ENCODE peak calls at places on chromosome 20, in five cellular contexts. X is thyroid gland; B is PC-3; O is dorsolateral prefrontal cortex; S is naive thymus-derived CD4-positive, alpha-beta T cell. N is an unnamed sample.

GRCh38 chr20:51440589-51440988 is 101.9 kb downstream of the NFATC2 start:
- DNase-seq in X (no peak), B (no peak), O (no peak), S (no peak), N (no peak)

GRCh38 chr20:44714701-44715494 is at the start of gene CCN5:
- DNase-seq in X (peak; percentile 88), B (peak; percentile 89), O (peak; percentile 55), S (no peak), N (peak; percentile 41)

GRCh38 chr20:2922957-2923356 is 49.7 kb downstream of the PTPRA start:
- DNase-seq in X (peak; percentile 54), B (no peak), O (no peak), S (no peak), N (no peak)

GRCh38 chr20:63027425-63028389 is 20.9 kb upstream of the BHLHE23 start:
- DNase-seq in X (no peak), B (peak; percentile 41), O (no peak), S (no peak), N (no peak)

GRCh38 chr20:3121271-3121911 is 36.9 kb upstream of the AVP start:
- DNase-seq in X (no peak), B (no peak), O (peak; percentile 11), S (no peak), N (no peak)

GRCh38 chr20:55977723-55978481 is 27.4 kb downstream of the CBLN4 start:
- DNase-seq in X (peak; percentile 96), B (no peak), O (no peak), S (no peak), N (no peak)

GRCh38 chr20:3797592-3798404 is 1.7 kb downstream of the CDC25B start:
- DNase-seq in X (no peak), B (peak; percentile 60), O (no peak), S (no peak), N (no peak)

GRCh38 chr20:61879694-61880093 is 186.0 kb downstream of the TAF4 start:
- DNase-seq in X (no peak), B (no peak), O (no peak), S (no peak), N (no peak)

GRCh38 chr20:60249436-60249835 is 291.2 kb downstream of the CDH26 start:
- DNase-seq in X (no peak), B (peak; percentile 71), O (no peak), S (no peak), N (no peak)

GRCh38 chr20:58308680-58309527 is 611 bp upstream of the RAB22A start:
- DNase-seq in X (peak; percentile 53), B (peak; percentile 39), O (peak; percentile 44), S (no peak), N (no peak)

GRCh38 chr20:1338801-1339200 is 9.9 kb upstream of the SDCBP2 start:
- DNase-seq in X (no peak), B (no peak), O (no peak), S (no peak), N (no peak)

GRCh38 chr20:41956316-41957050 is 338.3 kb upstream of the CHD6 start:
- DNase-seq in X (no peak), B (peak; percentile 28), O (no peak), S (no peak), N (no peak)

GRCh38 chr20:61587910-61588309 is 335.8 kb downstream of the CDH4 start:
- DNase-seq in X (no peak), B (no peak), O (no peak), S (no peak), N (no peak)

GRCh38 chr20:58829531-58829941 is 21.2 kb downstream of the GNAS-AS1 start:
- DNase-seq in X (peak; percentile 87), B (peak; percentile 21), O (no peak), S (no peak), N (peak; percentile 37)

GRCh38 chr20:11980263-11980662 is 62.6 kb downstream of the BTBD3 start:
- DNase-seq in X (no peak), B (no peak), O (no peak), S (no peak), N (no peak)

GRCh38 chr20:58496429-58496769 is 18.8 kb downstream of the APCDD1L start:
- DNase-seq in X (no peak), B (no peak), O (no peak), S (no peak), N (no peak)

GRCh38 chr20:53959849-53960585 is 110.4 kb downstream of the BCAS1 start:
- DNase-seq in X (no peak), B (peak; percentile 27), O (no peak), S (no peak), N (no peak)

GRCh38 chr20:59006864-59007757 is at the start of gene CTSZ:
- DNase-seq in X (peak; percentile 53), B (peak; percentile 54), O (no peak), S (peak; percentile 70), N (no peak)

GRCh38 chr20:63005862-63006564 is 751 bp downstream of the BHLHE23 start:
- DNase-seq in X (no peak), B (no peak), O (no peak), S (no peak), N (no peak)

GRCh38 chr20:62030834-62031434 is 34.7 kb downstream of the TAF4 start:
- DNase-seq in X (no peak), B (peak; percentile 57), O (no peak), S (no peak), N (no peak)

GRCh38 chr20:9088556-9088955 is 19.7 kb downstream of the PLCB4 start:
- DNase-seq in X (no peak), B (peak; percentile 70), O (no peak), S (no peak), N (no peak)

GRCh38 chr20:21100590-21101452 is 5.3 kb downstream of the LINC00237 start:
- DNase-seq in X (no peak), B (no peak), O (no peak), S (peak; percentile 36), N (no peak)

GRCh38 chr20:35359335-35359997 is 52.3 kb downstream of the UQCC1 start:
- DNase-seq in X (peak; percentile 38), B (peak; percentile 10), O (no peak), S (no peak), N (no peak)

GRCh38 chr20:58699246-58700107 is 6.9 kb downstream of the NPEPL1 start:
- DNase-seq in X (no peak), B (no peak), O (no peak), S (no peak), N (no peak)

DNA sequence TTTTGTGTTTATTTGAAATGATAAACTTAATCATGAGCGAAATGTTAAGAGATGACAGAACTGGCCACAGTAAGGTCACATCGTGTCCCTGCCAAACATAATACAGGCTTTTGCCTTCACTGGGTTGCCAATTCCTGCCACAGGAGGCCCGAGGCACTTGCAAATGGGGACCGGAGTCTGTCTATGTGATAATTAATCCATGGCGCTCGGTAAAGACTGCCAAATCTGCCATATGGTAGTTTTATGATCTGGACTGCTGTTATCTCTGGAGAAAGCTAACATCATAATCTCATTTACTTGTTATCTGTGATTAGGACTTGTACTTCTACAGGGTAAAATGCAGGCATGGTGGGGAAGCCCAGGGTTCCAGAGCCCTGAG is 170.5 kb upstream of the TSHZ2 start:
- DNase-seq in X (no peak), B (no peak), O (no peak), S (no peak), N (no peak)
- H3K27ac ChIP-seq in X (no peak overlapping the region), B (no peak overlapping the region), O (no peak overlapping the region), S (no peak overlapping the region), N (no peak overlapping the region)

GRCh38 chr20:47349365-47350180 is 6.9 kb downstream of the ZMYND8 start:
- DNase-seq in X (no peak), B (no peak), O (no peak), S (no peak), N (no peak)
- H3K27ac ChIP-seq in X (peak overlapping the region; percentile 100), B (no peak overlapping the region), O (peak overlapping the region; percentile 100), S (no peak overlapping the region), N (peak overlapping the region; percentile 100)

GRCh38 chr20:46563848-46564197 is 13.4 kb upstream of the OCSTAMP start:
- DNase-seq in X (no peak), B (no peak), O (no peak), S (no peak), N (no peak)

GRCh38 chr20:46562009-46562372 is 11.5 kb upstream of the OCSTAMP start:
- DNase-seq in X (no peak), B (no peak), O (no peak), S (no peak), N (no peak)

GRCh38 chr20:46564241-46564957 is 13.9 kb upstream of the OCSTAMP start:
- DNase-seq in X (no peak), B (peak; percentile 84), O (no peak), S (no peak), N (no peak)

GRCh38 chr20:46563170-46563847 is 12.9 kb upstream of the OCSTAMP start:
- DNase-seq in X (no peak), B (no peak), O (no peak), S (no peak), N (peak; percentile 30)

GRCh38 chr20:46562373-46563169 is 12.1 kb upstream of the OCSTAMP start:
- DNase-seq in X (peak; percentile 80), B (peak; percentile 74), O (peak; percentile 75), S (peak; percentile 66), N (peak; percentile 73)
- H3K27ac ChIP-seq in X (no peak overlapping the region), B (no peak overlapping the region), O (peak overlapping the region; percentile 96), S (no peak overlapping the region), N (peak overlapping the region; percentile 89)

DNA sequence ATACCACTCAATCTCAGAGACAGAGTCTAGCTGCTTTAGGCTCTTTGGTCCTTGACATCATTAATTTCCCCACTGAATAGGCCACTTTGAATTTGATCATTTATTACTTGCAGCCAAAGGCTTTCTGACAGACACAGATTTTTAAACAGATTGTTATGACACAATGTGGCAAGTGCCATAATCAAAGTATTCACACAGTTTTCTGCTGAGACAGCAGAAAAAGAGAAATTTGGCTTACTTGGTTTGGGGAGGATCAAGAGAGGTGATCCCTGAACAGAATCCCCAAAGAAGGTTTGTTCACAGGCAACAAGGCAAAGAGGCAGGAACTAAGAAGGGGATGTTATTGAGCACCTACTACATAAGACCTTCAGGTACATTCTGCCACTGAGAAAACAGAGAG is 138.0 kb upstream of the TOP1 start:
- DNase-seq in X (no peak), B (no peak), O (no peak), S (no peak), N (no peak)
- H3K27ac ChIP-seq in X (no peak overlapping the region), B (no peak overlapping the region), O (no peak overlapping the region), S (no peak overlapping the region), N (no peak overlapping the region)

DNA sequence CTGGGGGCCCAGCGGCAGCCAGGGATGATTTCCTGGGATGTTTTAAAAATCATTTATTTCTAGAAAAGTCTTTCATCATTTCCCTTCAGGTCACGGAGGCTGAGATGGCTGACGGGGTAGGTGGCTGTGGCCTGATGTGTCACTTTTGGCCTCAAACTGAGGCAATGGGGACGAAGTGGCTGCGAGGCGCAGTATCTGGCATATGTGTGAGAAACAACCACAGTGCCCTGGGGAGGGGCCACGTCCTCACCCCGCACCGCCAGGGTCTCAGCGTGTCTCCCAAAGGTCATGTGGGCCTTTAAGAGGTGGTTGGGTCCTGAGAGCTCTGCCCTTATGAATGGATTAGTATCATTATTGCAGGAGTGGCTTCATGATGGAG is 120.0 kb downstream of the CEBPB start:
- DNase-seq in X (no peak), B (no peak), O (no peak), S (no peak), N (no peak)
- H3K27ac ChIP-seq in X (peak overlapping the region; percentile 88), B (no peak overlapping the region), O (no peak overlapping the region), S (no peak overlapping the region), N (no peak overlapping the region)